ENCODE peak calls at places on chromosomes 3 and 15, in nine cellular contexts. One of them, this sample, is unnamed.

GRCh38 chr3:81545572-81545971 is 215.9 kb downstream of the GBE1 start:
- DNase-seq in fibroblast of lung: peak; percentile 62
- DNase-seq in psoas muscle: no peak
- DNase-seq in adrenal gland: peak; percentile 25
- DNase-seq in neural progenitor cell: no peak
- DNase-seq in ovary: no peak
- DNase-seq in lung: no peak
- DNase-seq in gastrocnemius medialis: no peak
- DNase-seq in astrocyte: no peak
- DNase-seq in this sample: peak; percentile 54

GRCh38 chr3:38960953-38961622 is 90.7 kb downstream of the SCN11A start:
- DNase-seq in lung: peak; percentile 51
- DNase-seq in gastrocnemius medialis: no peak
- DNase-seq in adrenal gland: peak; percentile 48
- DNase-seq in psoas muscle: no peak
- DNase-seq in astrocyte: peak; percentile 18
- DNase-seq in ovary: peak; percentile 28
- DNase-seq in fibroblast of lung: peak; percentile 45
- DNase-seq in neural progenitor cell: peak; percentile 55
- DNase-seq in this sample: peak; percentile 50

GRCh38 chr3:141686477-141687280 is 51.4 kb upstream of the RNF7 start:
- DNase-seq in adrenal gland: peak; percentile 86
- DNase-seq in psoas muscle: peak; percentile 71
- DNase-seq in ovary: peak; percentile 46
- DNase-seq in lung: peak; percentile 69
- DNase-seq in gastrocnemius medialis: peak; percentile 64
- DNase-seq in astrocyte: peak; percentile 47
- DNase-seq in neural progenitor cell: no peak
- DNase-seq in fibroblast of lung: peak; percentile 84
- DNase-seq in this sample: peak; percentile 75

GRCh38 chr3:117661636-117662095 is 952.1 kb downstream of the TUSC7 start:
- DNase-seq in lung: no peak
- DNase-seq in neural progenitor cell: no peak
- DNase-seq in ovary: no peak
- DNase-seq in adrenal gland: no peak
- DNase-seq in fibroblast of lung: peak; percentile 70
- DNase-seq in gastrocnemius medialis: no peak
- DNase-seq in astrocyte: peak; percentile 77
- DNase-seq in psoas muscle: no peak
- DNase-seq in this sample: no peak

GRCh38 chr3:69970827-69971226 is 28.7 kb upstream of the SAMMSON start:
- DNase-seq in gastrocnemius medialis: no peak
- DNase-seq in neural progenitor cell: no peak
- DNase-seq in psoas muscle: no peak
- DNase-seq in adrenal gland: peak; percentile 33
- DNase-seq in lung: no peak
- DNase-seq in fibroblast of lung: no peak
- DNase-seq in ovary: no peak
- DNase-seq in astrocyte: no peak
- DNase-seq in this sample: no peak

GRCh38 chr3:30043156-30043555 is 563.2 kb upstream of the TGFBR2 start:
- DNase-seq in neural progenitor cell: peak; percentile 15
- DNase-seq in ovary: no peak
- DNase-seq in psoas muscle: no peak
- DNase-seq in fibroblast of lung: no peak
- DNase-seq in lung: no peak
- DNase-seq in adrenal gland: no peak
- DNase-seq in astrocyte: no peak
- DNase-seq in gastrocnemius medialis: no peak
- DNase-seq in this sample: no peak

GRCh38 chr3:57706462-57706861 is 13.6 kb upstream of the DENND6A start:
- DNase-seq in astrocyte: peak; percentile 83
- DNase-seq in adrenal gland: no peak
- DNase-seq in fibroblast of lung: peak; percentile 78
- DNase-seq in ovary: no peak
- DNase-seq in psoas muscle: no peak
- DNase-seq in neural progenitor cell: no peak
- DNase-seq in lung: no peak
- DNase-seq in gastrocnemius medialis: no peak
- DNase-seq in this sample: peak; percentile 56

GRCh38 chr3:71446260-71446659 is 137.3 kb downstream of the FOXP1 start:
- DNase-seq in astrocyte: no peak
- DNase-seq in lung: no peak
- DNase-seq in adrenal gland: no peak
- DNase-seq in ovary: no peak
- DNase-seq in fibroblast of lung: no peak
- DNase-seq in psoas muscle: no peak
- DNase-seq in gastrocnemius medialis: no peak
- DNase-seq in neural progenitor cell: no peak
- DNase-seq in this sample: no peak

GRCh38 chr3:115790759-115791158 is 167.4 kb downstream of the GAP43 start:
- DNase-seq in astrocyte: peak; percentile 100
- DNase-seq in neural progenitor cell: no peak
- DNase-seq in psoas muscle: no peak
- DNase-seq in lung: no peak
- DNase-seq in adrenal gland: peak; percentile 47
- DNase-seq in gastrocnemius medialis: no peak
- DNase-seq in fibroblast of lung: peak; percentile 96
- DNase-seq in ovary: no peak
- DNase-seq in this sample: no peak

GRCh38 chr3:127784283-127784682 is 38.0 kb downstream of the MGLL start:
- DNase-seq in lung: no peak
- DNase-seq in ovary: no peak
- DNase-seq in psoas muscle: peak; percentile 38
- DNase-seq in gastrocnemius medialis: no peak
- DNase-seq in fibroblast of lung: no peak
- DNase-seq in astrocyte: no peak
- DNase-seq in adrenal gland: no peak
- DNase-seq in neural progenitor cell: no peak
- DNase-seq in this sample: no peak

GRCh38 chr3:117726776-117727175 is 1017.2 kb downstream of the TUSC7 start:
- DNase-seq in neural progenitor cell: no peak
- DNase-seq in psoas muscle: no peak
- DNase-seq in lung: no peak
- DNase-seq in adrenal gland: no peak
- DNase-seq in gastrocnemius medialis: no peak
- DNase-seq in astrocyte: no peak
- DNase-seq in ovary: no peak
- DNase-seq in fibroblast of lung: no peak
- DNase-seq in this sample: no peak

GRCh38 chr3:5304789-5305680 is 117.5 kb downstream of the EDEM1 start:
- DNase-seq in fibroblast of lung: peak; percentile 20
- DNase-seq in gastrocnemius medialis: no peak
- DNase-seq in lung: no peak
- DNase-seq in psoas muscle: no peak
- DNase-seq in neural progenitor cell: peak; percentile 78
- DNase-seq in astrocyte: no peak
- DNase-seq in adrenal gland: peak; percentile 35
- DNase-seq in ovary: no peak
- DNase-seq in this sample: peak; percentile 67

GRCh38 chr15:60507596-60508424 is 28.9 kb upstream of the ICE2 start:
- DNase-seq in gastrocnemius medialis: peak; percentile 40
- DNase-seq in lung: no peak
- DNase-seq in fibroblast of lung: peak; percentile 78
- DNase-seq in adrenal gland: peak; percentile 63
- DNase-seq in psoas muscle: no peak
- DNase-seq in neural progenitor cell: peak; percentile 51
- DNase-seq in astrocyte: peak; percentile 45
- DNase-seq in ovary: peak; percentile 20
- DNase-seq in this sample: peak; percentile 52

GRCh38 chr3:20451170-20451569 is 265.2 kb upstream of the SGO1 start:
- DNase-seq in astrocyte: no peak
- DNase-seq in ovary: no peak
- DNase-seq in neural progenitor cell: peak; percentile 3
- DNase-seq in lung: no peak
- DNase-seq in fibroblast of lung: no peak
- DNase-seq in psoas muscle: no peak
- DNase-seq in gastrocnemius medialis: no peak
- DNase-seq in adrenal gland: no peak
- DNase-seq in this sample: no peak

GRCh38 chr3:186931487-186932280 is 1.4 kb downstream of the ST6GAL1 start:
- DNase-seq in ovary: peak; percentile 30
- DNase-seq in neural progenitor cell: peak; percentile 44
- DNase-seq in astrocyte: peak; percentile 41
- DNase-seq in fibroblast of lung: peak; percentile 56
- DNase-seq in psoas muscle: no peak
- DNase-seq in adrenal gland: no peak
- DNase-seq in gastrocnemius medialis: peak; percentile 34
- DNase-seq in lung: peak; percentile 73
- DNase-seq in this sample: peak; percentile 49

GRCh38 chr3:62481972-62482371 is 108.6 kb upstream of the FEZF2 start:
- DNase-seq in psoas muscle: no peak
- DNase-seq in adrenal gland: no peak
- DNase-seq in neural progenitor cell: no peak
- DNase-seq in fibroblast of lung: no peak
- DNase-seq in ovary: no peak
- DNase-seq in gastrocnemius medialis: no peak
- DNase-seq in lung: no peak
- DNase-seq in astrocyte: no peak
- DNase-seq in this sample: no peak

GRCh38 chr3:184767377-184767776 is 44.6 kb upstream of the VPS8 start:
- DNase-seq in astrocyte: no peak
- DNase-seq in adrenal gland: no peak
- DNase-seq in psoas muscle: peak; percentile 33
- DNase-seq in lung: no peak
- DNase-seq in ovary: no peak
- DNase-seq in fibroblast of lung: no peak
- DNase-seq in gastrocnemius medialis: no peak
- DNase-seq in neural progenitor cell: no peak
- DNase-seq in this sample: no peak

GRCh38 chr15:47399100-47399499 is 318.2 kb upstream of the SEMA6D start:
- DNase-seq in gastrocnemius medialis: no peak
- DNase-seq in psoas muscle: no peak
- DNase-seq in fibroblast of lung: no peak
- DNase-seq in ovary: no peak
- DNase-seq in astrocyte: no peak
- DNase-seq in lung: no peak
- DNase-seq in neural progenitor cell: no peak
- DNase-seq in adrenal gland: no peak
- DNase-seq in this sample: no peak

GRCh38 chr15:43792761-43793493 is 807 bp downstream of the SERF2 start:
- DNase-seq in fibroblast of lung: no peak
- DNase-seq in adrenal gland: peak; percentile 72
- DNase-seq in psoas muscle: peak; percentile 62
- DNase-seq in lung: peak; percentile 45
- DNase-seq in ovary: peak; percentile 14
- DNase-seq in astrocyte: no peak
- DNase-seq in gastrocnemius medialis: peak; percentile 68
- DNase-seq in neural progenitor cell: peak; percentile 33
- DNase-seq in this sample: peak; percentile 47

DNA sequence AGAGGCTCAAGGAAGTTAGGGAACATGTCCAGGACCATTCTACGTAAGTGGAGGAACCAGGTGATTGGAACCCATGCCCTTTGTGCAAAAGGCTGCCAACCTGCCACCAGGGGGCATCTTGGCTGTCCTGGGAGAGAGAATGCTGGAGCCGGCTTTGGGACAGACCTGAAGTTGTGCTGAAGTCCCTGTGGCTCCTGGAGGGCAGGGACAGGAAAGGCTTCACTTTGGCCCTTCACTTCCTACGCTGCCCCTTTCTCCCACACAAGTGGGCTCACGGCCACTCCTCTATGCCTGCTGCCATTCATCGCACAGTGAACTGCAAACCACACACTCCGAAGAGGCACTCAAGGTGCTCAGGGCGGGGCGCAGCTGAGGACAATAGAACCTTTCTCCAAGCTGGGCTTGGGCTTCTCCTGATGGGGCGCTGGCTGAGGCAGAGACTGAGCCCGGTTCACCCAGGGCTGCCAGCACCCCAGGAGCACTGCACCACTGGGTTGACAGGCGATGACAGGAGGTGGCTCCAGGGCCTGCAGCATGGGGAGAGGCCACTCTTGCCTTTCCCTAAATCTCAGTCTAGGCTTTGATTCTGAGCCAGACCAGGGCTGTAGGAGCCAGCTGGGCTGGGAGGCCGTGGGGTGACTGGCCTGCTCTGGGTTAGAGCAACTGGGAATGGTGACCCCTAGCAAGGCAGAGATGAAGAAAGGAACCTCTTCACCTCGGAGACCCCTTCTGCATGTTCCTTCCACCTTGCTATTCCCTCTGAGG is 8.4 kb downstream of the SHF start:
- DNase-seq in neural progenitor cell: peak; percentile 57
- DNase-seq in adrenal gland: peak; percentile 58
- DNase-seq in fibroblast of lung: no peak
- DNase-seq in ovary: no peak
- DNase-seq in gastrocnemius medialis: no peak
- DNase-seq in lung: peak; percentile 69
- DNase-seq in astrocyte: no peak
- DNase-seq in psoas muscle: no peak
- DNase-seq in this sample: peak; percentile 47
- TF ChIP-seq CTCF in neural progenitor cell: peak; percentile 60
- TF ChIP-seq CTCF in adrenal gland: peak; percentile 45
- TF ChIP-seq CTCF in fibroblast of lung: peak; percentile 39
- TF ChIP-seq CTCF in ovary: no peak
- TF ChIP-seq CTCF in gastrocnemius medialis: peak; percentile 34
- TF ChIP-seq CTCF in lung: peak; percentile 3
- TF ChIP-seq CTCF in astrocyte: peak; percentile 14
- TF ChIP-seq CTCF in psoas muscle: peak; percentile 49
- TF ChIP-seq CTCF in this sample: peak; percentile 47

DNA sequence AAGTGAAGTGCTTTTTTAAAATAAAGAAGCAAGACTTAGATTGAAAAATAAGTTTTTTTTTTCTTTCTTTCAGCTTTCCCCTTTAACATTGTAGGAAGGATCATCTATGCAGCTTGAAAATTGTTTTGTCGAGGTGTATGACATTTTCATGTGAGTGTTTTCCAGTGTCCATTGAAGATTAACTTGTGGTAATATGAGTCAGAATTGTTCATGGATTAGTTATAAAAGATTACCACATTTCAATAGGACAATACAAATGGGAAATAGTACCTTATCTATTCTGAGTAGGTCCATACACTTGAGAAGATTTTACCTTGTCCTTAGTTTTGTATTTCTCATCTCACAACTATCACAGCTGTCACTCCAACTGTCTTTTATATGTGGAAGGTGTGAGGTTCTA is 1234.7 kb downstream of the NSUN3 start:
- DNase-seq in adrenal gland: no peak
- DNase-seq in astrocyte: no peak
- DNase-seq in lung: no peak
- DNase-seq in psoas muscle: no peak
- DNase-seq in fibroblast of lung: no peak
- DNase-seq in neural progenitor cell: no peak
- DNase-seq in ovary: no peak
- DNase-seq in gastrocnemius medialis: no peak
- DNase-seq in this sample: no peak
- H3K27ac ChIP-seq in adrenal gland: no peak overlapping the region
- H3K27ac ChIP-seq in astrocyte: no peak overlapping the region
- H3K27ac ChIP-seq in lung: no peak overlapping the region
- H3K27ac ChIP-seq in psoas muscle: no peak overlapping the region
- H3K27ac ChIP-seq in fibroblast of lung: no peak overlapping the region
- H3K27ac ChIP-seq in neural progenitor cell: no peak overlapping the region
- H3K27ac ChIP-seq in ovary: no peak overlapping the region
- H3K27ac ChIP-seq in gastrocnemius medialis: no peak overlapping the region
- H3K27ac ChIP-seq in this sample: no peak overlapping the region

GRCh38 chr3:149958171-149958796 is 12.4 kb downstream of the PFN2 start:
- DNase-seq in ovary: no peak
- DNase-seq in adrenal gland: no peak
- DNase-seq in gastrocnemius medialis: no peak
- DNase-seq in fibroblast of lung: no peak
- DNase-seq in psoas muscle: no peak
- DNase-seq in neural progenitor cell: no peak
- DNase-seq in astrocyte: no peak
- DNase-seq in lung: no peak
- DNase-seq in this sample: no peak
- TF ChIP-seq CTCF in ovary: no peak
- TF ChIP-seq CTCF in adrenal gland: no peak
- TF ChIP-seq CTCF in gastrocnemius medialis: no peak
- TF ChIP-seq CTCF in fibroblast of lung: no peak
- TF ChIP-seq CTCF in psoas muscle: no peak
- TF ChIP-seq CTCF in neural progenitor cell: peak; percentile 11
- TF ChIP-seq CTCF in astrocyte: no peak
- TF ChIP-seq CTCF in lung: no peak
- TF ChIP-seq CTCF in this sample: no peak

GRCh38 chr3:9023191-9023590 is 59.9 kb upstream of the RAD18 start:
- DNase-seq in ovary: no peak
- DNase-seq in lung: no peak
- DNase-seq in neural progenitor cell: no peak
- DNase-seq in astrocyte: no peak
- DNase-seq in adrenal gland: no peak
- DNase-seq in gastrocnemius medialis: no peak
- DNase-seq in psoas muscle: no peak
- DNase-seq in fibroblast of lung: peak; percentile 43
- DNase-seq in this sample: no peak
- H3K27ac ChIP-seq in ovary: no peak overlapping the region
- H3K27ac ChIP-seq in lung: no peak overlapping the region
- H3K27ac ChIP-seq in neural progenitor cell: no peak overlapping the region
- H3K27ac ChIP-seq in astrocyte: no peak overlapping the region
- H3K27ac ChIP-seq in adrenal gland: no peak overlapping the region
- H3K27ac ChIP-seq in gastrocnemius medialis: no peak overlapping the region
- H3K27ac ChIP-seq in psoas muscle: no peak overlapping the region
- H3K27ac ChIP-seq in fibroblast of lung: no peak overlapping the region
- H3K27ac ChIP-seq in this sample: no peak overlapping the region